ENCODE peak calls at places on chromosomes 2 and 18, in four cellular contexts. U is PC-9, Q is fibroblast of lung, F is heart right ventricle. N is an unnamed sample. For H3K4me1, the result is how much of the 10 kb centered on the place peaks cover.

GRCh38 chr2:220279372-220279771 is 651.9 kb downstream of the SLC4A3 start:
- DNase-seq in U (peak), F (no peak), Q (peak), N (no peak)

GRCh38 chr18:27780061-27780740 is 396.7 kb downstream of the CDH2 start:
- DNase-seq in Q (peak), F (no peak), U (no peak), N (no peak)

GRCh38 chr2:10120938-10121574 is 1.5 kb upstream of the RRM2 start:
- DNase-seq in U (peak), F (no peak), Q (peak), N (no peak)

GRCh38 chr2:239283288-239283945 is 117.4 kb downstream of the HDAC4 start:
- DNase-seq in Q (no peak), F (no peak), U (no peak), N (no peak)

GRCh38 chr2:165469417-165469816 is at the start of gene CSRNP3:
- DNase-seq in U (no peak), F (peak), Q (peak), N (peak)

GRCh38 chr2:219071189-219071816 is 10.6 kb upstream of the IHH start:
- DNase-seq in F (no peak), Q (peak), U (peak), N (no peak)

GRCh38 chr2:124804014-124804940 is 779.2 kb downstream of the CNTNAP5 start:
- DNase-seq in U (no peak), F (no peak), Q (peak), N (no peak)

GRCh38 chr18:47928466-47928865 is 2.0 kb downstream of the SMAD2 start:
- DNase-seq in F (no peak), U (no peak), Q (peak), N (no peak)

GRCh38 chr18:49359732-49360444 is 100.6 kb downstream of the DYM start:
- DNase-seq in Q (peak), U (peak), F (no peak), N (no peak)

GRCh38 chr2:172336681-172337080 is 90.7 kb upstream of the ITGA6 start:
- DNase-seq in U (no peak), Q (no peak), F (no peak), N (no peak)

GRCh38 chr18:68221116-68221724 is 493.7 kb downstream of the TMX3 start:
- DNase-seq in Q (peak), F (no peak), U (no peak), N (no peak)

GRCh38 chr2:44967056-44967455 is 25.6 kb downstream of the SIX3 start:
- DNase-seq in Q (no peak), F (no peak), U (no peak), N (no peak)

GRCh38 chr18:23534276-23534675 is 31.0 kb downstream of the RMC1 start:
- DNase-seq in Q (no peak), F (no peak), U (no peak), N (no peak)

GRCh38 chr2:16973586-16974274 is 308.1 kb upstream of the CYRIA start:
- DNase-seq in U (no peak), F (no peak), Q (peak), N (no peak)

GRCh38 chr18:37361223-37362157 is 204.1 kb downstream of the CELF4 start:
- DNase-seq in Q (no peak), F (no peak), U (no peak), N (no peak)

GRCh38 chr2:153068067-153068466 is 349.6 kb downstream of the ARL6IP6 start:
- DNase-seq in U (no peak), F (no peak), Q (no peak), N (no peak)

GRCh38 chr2:71455011-71455740 is 1.8 kb downstream of the DYSF start:
- DNase-seq in U (no peak), Q (no peak), F (no peak), N (no peak)
- H3K4me1 ChIP-seq in U (half or more), Q (under half), F (half or more), N (under half)

DNA sequence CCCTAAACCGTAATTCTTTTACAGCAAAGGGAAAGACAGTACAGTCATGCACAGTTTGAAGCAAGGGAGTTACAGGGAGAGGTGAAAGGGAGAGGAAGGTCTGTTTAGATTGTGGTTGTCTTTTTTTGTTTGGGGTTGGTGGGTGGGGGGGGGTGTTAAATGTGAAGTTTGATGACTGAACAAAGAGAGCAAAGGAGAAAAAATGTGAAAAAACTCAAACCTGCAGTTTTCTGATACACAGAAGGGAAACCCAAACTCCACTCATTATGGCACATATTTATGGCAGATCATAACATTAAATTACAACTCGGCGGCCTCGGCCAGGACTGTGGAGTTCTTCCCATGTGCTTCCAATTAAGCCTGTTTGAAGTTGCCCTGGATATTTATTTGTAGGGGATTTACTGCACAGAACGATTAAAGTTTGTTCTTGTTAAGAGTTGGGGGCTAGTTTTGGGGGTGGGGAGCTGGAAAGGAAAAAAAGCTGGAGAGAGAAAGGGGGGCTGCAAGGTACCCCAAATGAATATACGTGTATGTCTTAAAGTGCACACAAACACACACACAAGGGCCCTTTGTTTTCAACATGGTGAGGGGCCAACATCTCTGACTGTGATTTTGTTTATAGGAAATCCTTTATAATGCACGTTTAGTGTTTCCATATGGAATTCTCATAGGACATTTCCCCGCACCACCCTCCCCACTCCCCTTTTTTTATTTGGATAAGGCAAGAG is 26.3 kb upstream of the SLC14A2 start:
- DNase-seq in U (no peak), F (no peak), Q (peak), N (no peak)
- H3K27ac ChIP-seq in U (no peak), F (no peak), Q (peak), N (no peak)

DNA sequence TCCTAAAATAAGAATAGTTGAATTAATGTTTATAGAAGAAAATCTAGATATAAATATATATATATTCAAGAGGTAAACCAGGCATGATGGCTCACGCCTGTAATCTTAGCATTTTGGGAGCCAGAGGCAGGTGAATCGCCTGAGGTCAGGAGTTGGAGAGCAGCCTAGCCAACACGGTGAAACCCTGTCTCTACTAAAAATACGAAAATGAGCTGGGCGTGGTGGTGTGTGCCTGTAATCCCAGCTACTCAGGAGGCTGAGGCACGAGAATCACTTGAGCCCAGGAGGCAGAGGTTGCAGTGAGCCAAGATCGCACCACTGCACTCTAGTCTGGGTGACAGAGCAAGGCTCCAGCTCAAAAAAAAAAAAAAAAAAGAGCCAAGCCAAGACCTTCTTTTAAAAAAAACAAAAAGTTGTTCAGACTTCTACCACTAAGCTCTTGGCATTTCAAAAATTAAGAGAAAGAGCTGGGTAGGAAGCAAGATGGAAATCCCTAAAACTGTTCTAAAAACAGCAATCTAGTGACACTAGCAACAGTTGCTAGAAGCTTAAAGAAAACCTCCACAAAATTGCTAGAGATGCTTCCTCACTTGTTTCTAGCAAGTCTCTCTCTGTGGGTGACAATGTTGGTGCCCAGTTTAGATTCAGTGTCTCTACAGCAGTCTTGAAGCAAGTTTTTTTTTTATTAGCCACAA is 70.4 kb downstream of the ANKRD44 start:
- DNase-seq in F (no peak), U (no peak), Q (no peak), N (no peak)
- H3K4me3 ChIP-seq in F (no peak), U (no peak), Q (no peak), N (no peak)

GRCh38 chr2:41968182-41968578 is 79.6 kb upstream of the PKDCC start:
- DNase-seq in Q (no peak), U (no peak), F (no peak), N (no peak)
- H3K4me1 ChIP-seq in Q (under half), U (under half), F (under half), N (under half)

DNA sequence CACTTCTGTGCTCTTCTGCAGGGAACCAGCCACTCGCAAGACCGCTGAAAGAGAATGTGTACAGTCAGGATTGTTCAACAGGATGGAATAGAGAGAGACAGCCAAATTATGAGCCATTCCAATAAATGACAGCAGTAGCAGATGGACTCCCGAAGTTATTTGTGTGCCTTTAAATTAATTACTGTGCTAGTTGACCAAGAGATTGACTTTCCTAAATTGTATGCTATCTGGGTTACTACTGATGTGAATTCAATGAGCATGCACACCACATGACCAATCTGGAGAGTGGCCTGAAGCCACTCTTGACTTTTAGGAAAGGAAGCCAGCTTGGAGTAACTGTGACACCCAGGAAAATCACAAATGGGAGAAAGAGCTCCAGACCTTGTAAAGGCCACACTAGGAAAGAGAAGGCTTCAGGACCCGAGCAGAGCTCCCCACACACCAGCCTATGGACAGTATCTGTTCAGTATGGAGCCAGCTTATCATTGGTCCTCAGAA is 52.8 kb downstream of the CHMP3 start:
- DNase-seq in F (no peak), Q (no peak), U (no peak), N (no peak)
- H3K27ac ChIP-seq in F (peak), Q (no peak), U (no peak), N (no peak)

DNA sequence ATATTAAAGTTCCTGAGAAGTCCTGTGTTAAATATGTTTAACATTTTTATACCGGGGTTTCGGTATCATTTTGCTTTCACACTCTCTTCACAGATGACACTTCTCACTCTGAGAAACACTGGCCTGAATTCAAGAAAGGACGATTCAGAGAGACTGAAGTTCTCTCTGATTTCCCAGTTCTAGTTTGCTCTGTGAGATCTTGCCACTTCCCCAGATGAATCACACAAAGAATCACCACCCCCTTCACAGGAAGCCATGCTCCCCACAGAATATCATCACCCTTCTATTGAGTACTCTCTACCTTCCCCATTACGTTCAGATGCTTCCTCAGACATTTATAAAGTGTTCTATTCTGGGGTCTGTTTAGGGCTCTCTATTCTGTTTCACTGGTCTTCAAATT is 16.1 kb upstream of the CD207 start:
- DNase-seq in Q (no peak), F (no peak), U (no peak), N (no peak)
- H3K4me3 ChIP-seq in Q (no peak), F (no peak), U (no peak), N (no peak)

GRCh38 chr18:58222439-58223125 is 178.6 kb downstream of the NEDD4L start:
- DNase-seq in U (peak), Q (peak), F (no peak), N (no peak)
- H3K4me1 ChIP-seq in U (half or more), Q (under half), F (under half), N (under half)

GRCh38 chr2:150480241-150480640 is 7.2 kb downstream of the RND3 start:
- DNase-seq in U (peak), F (no peak), Q (peak), N (no peak)
- H3K27ac ChIP-seq in U (peak), F (peak), Q (peak), N (peak)